ENCODE peak calls at places on chromosomes 5 and 9, in five cellular contexts. F, D, Y, V and X are unnamed samples.

GRCh38 chr5:42513246-42513645 is 90.0 kb downstream of the GHR start:
- DNase-seq in D (no peak), V (no peak), Y (no peak), F (no peak), X (no peak)

GRCh38 chr5:54088081-54088480 is 222.3 kb downstream of the ARL15 start:
- DNase-seq in F (no peak), V (no peak), Y (peak), D (peak), X (no peak)

GRCh38 chr5:97121848-97122247 is 20.6 kb downstream of the LIX1 start:
- DNase-seq in Y (no peak), D (no peak), F (no peak), V (no peak), X (no peak)

GRCh38 chr9:104279535-104280215 is 185.6 kb downstream of the SMC2 start:
- DNase-seq in F (peak), V (no peak), Y (peak), D (peak), X (no peak)

GRCh38 chr5:124927735-124928134 is 181.3 kb upstream of the ZNF608 start:
- DNase-seq in F (peak), Y (no peak), V (no peak), D (peak), X (no peak)

GRCh38 chr5:16871746-16872339 is 64.2 kb downstream of the MYO10 start:
- DNase-seq in F (peak), V (no peak), D (peak), Y (no peak), X (no peak)

GRCh38 chr5:138032572-138033274 is at the start of gene FAM13B:
- DNase-seq in V (peak), Y (peak), D (peak), F (peak), X (peak)

GRCh38 chr5:3389471-3390026 is 206.1 kb upstream of the IRX1 start:
- DNase-seq in F (no peak), V (no peak), Y (no peak), D (no peak), X (no peak)

GRCh38 chr9:33170464-33171156 is 3.5 kb upstream of the B4GALT1 start:
- DNase-seq in Y (peak), V (peak), D (peak), F (peak), X (peak)

GRCh38 chr9:129673602-129674001 is 8.2 kb downstream of the PRRX2 start:
- DNase-seq in F (no peak), D (no peak), Y (no peak), V (no peak), X (no peak)

GRCh38 chr5:40389591-40389990 is 290.1 kb upstream of the PTGER4 start:
- DNase-seq in D (peak), Y (no peak), F (no peak), V (no peak), X (no peak)

GRCh38 chr5:79578876-79579275 is 33.4 kb upstream of the TENT2 start:
- DNase-seq in D (no peak), Y (no peak), V (no peak), F (no peak), X (no peak)

GRCh38 chr5:76641514-76642120 is 18.4 kb upstream of the F2RL2 start:
- DNase-seq in D (peak), V (no peak), Y (peak), F (peak), X (peak)

GRCh38 chr5:53303105-53303504 is 177.3 kb upstream of the FST start:
- DNase-seq in V (no peak), D (peak), Y (peak), F (peak), X (no peak)

GRCh38 chr9:37954581-37954981 is 50.7 kb upstream of the SLC25A51 start:
- DNase-seq in D (no peak), Y (no peak), V (no peak), F (no peak), X (no peak)

GRCh38 chr5:79936644-79937216 is 54.3 kb downstream of the MTX3 start:
- DNase-seq in D (peak), F (peak), V (no peak), Y (no peak), X (no peak)

GRCh38 chr9:88969646-88970373 is 21.5 kb upstream of the S1PR3 start:
- DNase-seq in Y (no peak), V (no peak), D (no peak), F (no peak), X (no peak)

GRCh38 chr9:12968093-12968492 is 193.3 kb downstream of the LURAP1L start:
- DNase-seq in Y (no peak), V (no peak), F (peak), D (peak), X (no peak)

GRCh38 chr9:20508242-20508641 is 114.1 kb downstream of the MLLT3 start:
- DNase-seq in F (no peak), D (peak), Y (no peak), V (no peak), X (no peak)

GRCh38 chr9:5628530-5629311 is at the start of gene RIC1:
- DNase-seq in Y (peak), V (peak), F (peak), D (peak), X (peak)

GRCh38 chr5:38101897-38102296 is 156.5 kb upstream of the EGFLAM start:
- DNase-seq in F (no peak), Y (no peak), V (no peak), D (no peak), X (no peak)

GRCh38 chr9:22682536-22683392 is 236.1 kb downstream of the DMRTA1 start:
- DNase-seq in V (no peak), Y (no peak), F (peak), D (peak), X (no peak)